ENCODE peak calls at places on chromosome 10, in seven cellular contexts. B is K562, U is IMR-90, X is H9, V is Karpas-422, G is fibroblast of lung, S is OCI-LY7. A is an unnamed sample.
A peak's percentile ranks its signal among the peaks of the same experiment; 100 is the strongest.

GRCh38 chr10:69567920-69568319 is 5.3 kb downstream of the NEUROG3 start:
- DNase-seq in B (peak; percentile 67), U (peak; percentile 51), X (peak; percentile 83), V (no peak), G (peak; percentile 45), S (no peak), A (peak; percentile 90)

GRCh38 chr10:89367529-89367928 is 10.3 kb upstream of the IFIT1B start:
- DNase-seq in B (no peak), U (no peak), X (no peak), V (no peak), G (no peak), S (no peak), A (no peak)

GRCh38 chr10:46525824-46526681 is 30.4 kb downstream of the GPRIN2 start:
- DNase-seq in B (no peak), U (peak; percentile 30), X (no peak), V (no peak), G (peak; percentile 40), S (no peak), A (no peak)

GRCh38 chr10:59611048-59611447 is 98.6 kb downstream of the SLC16A9 start:
- DNase-seq in B (no peak), U (no peak), X (no peak), V (no peak), G (no peak), S (no peak), A (no peak)

GRCh38 chr10:9211228-9211627 is 1156.7 kb downstream of the GATA3 start:
- DNase-seq in B (no peak), U (peak; percentile 8), X (no peak), V (no peak), G (no peak), S (no peak), A (peak; percentile 56)

GRCh38 chr10:115706482-115707076 is 566.4 kb downstream of the GFRA1 start:
- DNase-seq in B (no peak), U (peak; percentile 30), X (no peak), V (peak; percentile 69), G (peak; percentile 20), S (peak; percentile 16), A (peak; percentile 61)

GRCh38 chr10:79229081-79229541 is 118.2 kb upstream of the PPIF start:
- DNase-seq in B (no peak), U (no peak), X (peak; percentile 59), V (no peak), G (no peak), S (no peak), A (peak; percentile 63)

GRCh38 chr10:72014197-72014596 is 50.0 kb downstream of the CHST3 start:
- DNase-seq in B (no peak), U (no peak), X (no peak), V (no peak), G (no peak), S (no peak), A (no peak)

GRCh38 chr10:79250259-79250658 is 97.0 kb upstream of the PPIF start:
- DNase-seq in B (no peak), U (no peak), X (no peak), V (peak; percentile 89), G (no peak), S (peak; percentile 66), A (no peak)

GRCh38 chr10:127046975-127047877 is 142.0 kb downstream of the DOCK1 start:
- DNase-seq in B (no peak), U (peak; percentile 34), X (no peak), V (no peak), G (peak; percentile 73), S (no peak), A (no peak)

GRCh38 chr10:104088239-104088638 is 2.6 kb upstream of the COL17A1 start:
- DNase-seq in B (no peak), U (no peak), X (no peak), V (no peak), G (no peak), S (no peak), A (no peak)

GRCh38 chr10:19785366-19785765 is 30.9 kb upstream of the PLXDC2 start:
- DNase-seq in B (no peak), U (no peak), X (no peak), V (no peak), G (peak; percentile 11), S (no peak), A (no peak)

GRCh38 chr10:106582291-106582690 is 582.2 kb downstream of the SORCS1 start:
- DNase-seq in B (no peak), U (peak; percentile 34), X (peak; percentile 38), V (no peak), G (peak; percentile 22), S (no peak), A (no peak)

DNA sequence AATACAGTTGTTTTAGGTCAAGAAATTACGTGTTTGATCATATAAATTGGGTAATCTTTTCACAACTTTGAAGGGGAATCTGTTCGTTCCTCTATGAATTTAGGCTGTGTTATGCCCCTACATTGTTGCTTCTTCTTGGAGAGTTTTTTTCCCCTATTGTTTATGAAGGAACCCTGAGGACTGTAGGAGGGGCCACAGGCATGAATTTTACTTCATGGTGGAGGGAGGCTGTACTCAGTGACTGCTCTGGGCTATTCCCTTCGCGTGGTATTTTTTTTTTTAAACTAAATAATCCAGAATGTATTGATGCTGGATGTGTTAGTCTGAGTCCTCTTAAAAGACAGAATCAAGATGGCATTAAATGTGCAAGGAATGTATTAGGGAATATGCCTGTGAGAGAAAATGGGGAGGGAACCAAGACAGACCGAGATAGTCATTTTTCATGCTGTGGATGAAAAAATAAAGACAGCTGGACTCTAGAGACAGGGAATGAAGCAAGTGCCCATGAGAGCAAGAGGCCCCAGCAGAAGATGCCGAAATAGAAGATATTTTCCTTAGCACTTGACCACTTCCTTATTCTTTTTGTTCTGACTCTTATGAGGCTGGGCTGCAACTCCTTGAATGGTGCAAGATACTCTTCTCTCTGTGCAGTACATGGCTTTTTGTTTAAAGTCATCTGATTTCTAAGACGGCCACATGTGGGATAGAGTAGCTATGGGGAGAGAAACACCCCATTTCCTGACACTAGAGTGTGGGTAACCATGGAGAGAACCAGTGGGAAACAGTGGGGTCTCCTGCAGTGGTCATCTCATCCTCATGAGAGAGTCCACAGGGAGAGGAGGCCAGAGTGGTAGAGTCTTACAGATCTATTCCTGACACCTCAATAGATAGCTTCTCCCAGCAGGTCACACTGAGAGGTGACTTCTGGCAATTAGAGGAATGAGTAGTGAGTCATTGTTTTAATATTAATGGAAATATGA is 18.2 kb upstream of the VCL start:
- DNase-seq in B (peak; percentile 45), U (no peak), X (no peak), V (no peak), G (no peak), S (no peak), A (no peak)
- H2AFZ ChIP-seq in B (peak overlapping the region; percentile 89), U (no peak overlapping the region), X (peak overlapping the region; percentile 65), V (peak overlapping the region; percentile 40), G (no peak overlapping the region), S (peak overlapping the region; percentile 94), A (peak overlapping the region; percentile 53)

DNA sequence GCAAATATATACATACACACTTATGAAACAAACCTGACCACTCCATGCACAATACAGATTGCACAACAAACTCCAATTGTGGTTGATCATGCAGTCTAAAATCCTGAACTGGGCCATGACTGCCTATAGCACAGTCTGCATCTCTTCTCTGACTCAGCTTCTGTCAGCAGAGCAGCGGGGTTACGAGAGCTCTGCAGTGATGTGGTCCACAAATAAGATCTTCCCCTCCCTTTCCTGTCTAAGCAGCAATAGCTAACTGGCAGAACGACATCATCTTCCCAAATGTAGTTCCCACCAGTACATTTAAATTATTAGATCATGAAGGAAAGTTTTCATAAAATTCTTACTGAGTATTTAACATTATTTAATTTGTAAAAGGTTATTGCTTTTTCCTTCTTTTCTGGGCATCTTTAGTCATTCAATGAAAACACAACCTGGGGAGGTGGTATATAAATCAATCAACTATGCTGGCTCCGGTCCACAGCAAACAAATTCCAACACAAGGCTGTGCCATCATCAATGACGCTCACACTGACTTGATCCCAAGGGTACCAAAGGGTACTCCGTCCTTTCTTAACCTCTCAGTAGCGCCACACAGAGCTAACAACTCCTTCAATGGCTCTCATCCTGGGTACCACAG is 17.1 kb downstream of the ARHGAP21 start:
- DNase-seq in B (peak; percentile 46), U (peak; percentile 98), X (no peak), V (no peak), G (peak; percentile 96), S (no peak), A (no peak)
- H3K4me2 ChIP-seq in B (no peak overlapping the region), U (peak overlapping the region; percentile 5), X (no peak overlapping the region), V (no peak overlapping the region), G (peak overlapping the region; percentile 52), S (no peak overlapping the region), A (no peak overlapping the region)

DNA sequence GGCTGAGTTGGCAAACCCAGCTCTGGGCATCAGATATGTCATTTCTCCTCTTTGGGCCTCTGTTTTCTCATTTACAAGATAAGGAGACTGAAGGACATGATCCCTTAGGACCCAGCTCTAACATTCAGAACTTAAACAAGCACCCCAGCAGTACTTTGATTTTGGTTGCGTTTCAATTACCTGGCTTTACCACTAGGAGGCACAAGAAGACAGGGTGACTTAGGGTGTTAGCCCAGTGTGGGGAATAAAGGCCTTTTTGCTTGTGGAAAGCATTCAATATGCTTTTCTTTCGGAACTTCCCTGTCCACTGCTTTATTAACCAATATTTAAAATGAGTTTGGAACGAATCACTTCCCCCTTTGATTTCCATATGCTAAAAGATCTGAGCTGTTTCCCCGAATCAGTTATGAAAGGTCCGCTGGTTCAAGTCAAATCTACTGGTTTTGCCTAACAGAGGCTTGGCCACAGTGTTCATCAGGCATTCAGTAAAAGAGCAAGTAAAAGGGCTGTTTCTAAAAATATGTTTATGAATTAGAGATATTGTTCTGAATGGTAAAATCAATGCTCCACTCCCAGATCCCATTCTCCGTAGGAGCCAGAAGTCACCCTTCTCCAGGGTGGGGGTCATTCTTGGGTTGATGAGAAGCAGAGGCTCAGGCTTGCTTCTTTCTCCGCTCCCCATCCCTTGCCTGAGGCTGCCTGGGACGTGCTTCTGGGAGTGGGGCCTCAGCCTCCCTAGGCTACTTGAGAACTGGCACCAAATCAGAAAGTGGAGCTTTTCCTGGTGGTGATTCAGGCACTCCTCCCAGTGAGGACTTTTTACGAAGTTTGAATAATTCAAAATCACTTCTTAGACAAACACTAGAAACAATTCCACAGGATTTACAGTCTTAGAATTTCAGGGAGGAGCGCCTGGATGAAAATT is 105.5 kb downstream of the MYOF start:
- DNase-seq in B (peak; percentile 51), U (peak; percentile 90), X (peak; percentile 55), V (peak; percentile 85), G (peak; percentile 88), S (peak; percentile 69), A (peak; percentile 84)
- H2AFZ ChIP-seq in B (no peak overlapping the region), U (no peak overlapping the region), X (no peak overlapping the region), V (no peak overlapping the region), G (no peak overlapping the region), S (no peak overlapping the region), A (no peak overlapping the region)

DNA sequence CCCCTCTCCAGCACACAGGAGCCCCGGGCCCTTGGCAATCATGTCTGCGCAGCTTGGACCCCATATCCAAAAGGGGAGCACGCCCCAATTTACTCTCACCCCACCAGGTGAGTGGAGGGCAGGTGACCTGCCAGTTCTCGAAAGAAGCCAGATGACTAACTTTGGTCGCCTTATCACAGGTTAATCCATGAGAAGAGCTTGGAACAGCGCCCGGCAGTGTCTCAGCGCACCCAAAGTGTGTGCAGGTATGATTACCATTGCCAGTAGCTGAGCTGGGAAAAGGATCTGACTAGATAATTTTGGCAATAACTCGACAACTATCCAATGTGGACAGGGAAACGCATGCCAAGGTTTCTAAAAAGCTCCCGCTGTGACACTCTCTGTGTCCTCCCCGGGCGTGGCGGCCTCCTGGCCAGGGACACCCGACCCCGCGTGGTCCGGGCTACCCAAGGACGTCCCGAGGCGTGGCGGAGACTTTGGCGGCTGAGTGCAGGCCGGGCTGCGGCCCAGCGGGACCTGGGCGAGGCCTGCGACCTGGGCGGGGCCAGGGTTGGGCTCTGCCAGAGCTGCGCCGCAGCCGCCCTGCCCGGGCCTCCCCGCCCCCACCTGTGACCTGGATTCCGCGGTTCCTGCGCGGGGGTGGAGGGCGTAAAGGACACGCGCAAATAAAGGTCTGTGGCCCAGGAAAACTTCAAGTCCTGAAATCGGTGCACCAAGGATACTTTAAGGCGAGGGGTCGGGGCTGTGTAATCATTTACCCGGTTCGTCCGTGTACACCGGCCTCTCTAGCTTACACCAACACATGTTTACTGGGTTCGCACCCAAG is 13.7 kb upstream of the WAPL start:
- DNase-seq in B (peak; percentile 86), U (no peak), X (peak; percentile 83), V (no peak), G (peak; percentile 23), S (no peak), A (peak; percentile 86)
- H3K4me2 ChIP-seq in B (peak overlapping the region; percentile 78), U (peak overlapping the region; percentile 10), X (peak overlapping the region; percentile 38), V (no peak overlapping the region), G (peak overlapping the region; percentile 81), S (peak overlapping the region; percentile 22), A (peak overlapping the region; percentile 92)